ENCODE peak calls at places on chromosomes 7 and 10, in six cellular contexts. D is sigmoid colon, Y is astrocyte, L is pancreas, U is lung, O is IMR-90. Z is an unnamed sample. For H3K36me3, the result is how much of the 10 kb centered on the place peaks cover.

GRCh38 chr10:132178046-132178445 is 8.7 kb upstream of the DPYSL4 start:
- DNase-seq in O (no peak), Y (no peak), L (no peak), U (no peak), D (no peak), Z (no peak)

GRCh38 chr10:131899695-131900349 is 986 bp upstream of the PPP2R2D start:
- DNase-seq in D (peak), L (no peak), Y (no peak), O (no peak), U (no peak), Z (no peak)

GRCh38 chr10:19819419-19820033 is 3.3 kb downstream of the PLXDC2 start:
- DNase-seq in L (no peak), O (peak), Y (peak), D (no peak), U (no peak), Z (peak)

GRCh38 chr10:69051303-69051702 is 36.6 kb upstream of the SRGN start:
- DNase-seq in D (peak), O (peak), U (no peak), L (peak), Y (no peak), Z (no peak)

GRCh38 chr7:2037805-2038635 is 194.7 kb downstream of the MAD1L1 start:
- DNase-seq in O (peak), Y (peak), L (peak), U (no peak), D (peak), Z (no peak)

GRCh38 chr7:147400221-147400689 is 1190.3 kb upstream of the C7orf33 start:
- DNase-seq in O (peak), Y (peak), L (no peak), U (no peak), D (no peak), Z (no peak)

GRCh38 chr10:73083234-73083633 is 13.4 kb downstream of the P4HA1 start:
- DNase-seq in D (no peak), L (no peak), Y (peak), O (peak), U (no peak), Z (no peak)

GRCh38 chr7:29494350-29494749 is 69.3 kb upstream of the PRR15 start:
- DNase-seq in U (no peak), Y (peak), O (no peak), L (no peak), D (no peak), Z (no peak)

GRCh38 chr7:75920431-75921161 is 5.6 kb downstream of the POR start:
- DNase-seq in Y (peak), O (no peak), U (no peak), D (no peak), L (no peak), Z (no peak)

GRCh38 chr10:66246177-66246576 is 679.7 kb upstream of the LRRTM3 start:
- DNase-seq in O (no peak), D (no peak), U (no peak), Y (no peak), L (no peak), Z (no peak)

GRCh38 chr10:84525120-84525806 is 196.9 kb downstream of the CCSER2 start:
- DNase-seq in L (no peak), D (no peak), U (no peak), Y (peak), O (no peak), Z (peak)

GRCh38 chr7:123816916-123817315 is 28.1 kb upstream of the HYAL4 start:
- DNase-seq in D (no peak), Y (no peak), L (no peak), U (no peak), O (no peak), Z (no peak)

GRCh38 chr10:42809670-42810069 is 27.1 kb downstream of the BMS1 start:
- DNase-seq in Y (no peak), U (no peak), O (no peak), D (no peak), L (no peak), Z (no peak)

GRCh38 chr10:19702215-19702614 is 114.0 kb upstream of the PLXDC2 start:
- DNase-seq in U (no peak), L (no peak), Y (peak), O (peak), D (no peak), Z (peak)

GRCh38 chr7:78912781-78913180 is 540.7 kb downstream of the MAGI2 start:
- DNase-seq in U (no peak), Y (no peak), O (peak), L (no peak), D (no peak), Z (peak)

GRCh38 chr7:121021266-121021969 is 32.9 kb downstream of the CPED1 start:
- DNase-seq in Y (no peak), D (no peak), O (no peak), L (no peak), U (no peak), Z (no peak)

GRCh38 chr7:36117201-36117840 is 35.7 kb upstream of the EEPD1 start:
- DNase-seq in L (no peak), U (no peak), D (no peak), Y (no peak), O (no peak), Z (no peak)

GRCh38 chr10:119301397-119301796 is 94.0 kb downstream of the GRK5 start:
- DNase-seq in L (no peak), O (peak), D (no peak), Y (no peak), U (no peak), Z (no peak)

GRCh38 chr10:80459047-80459865 is 5.1 kb downstream of the TSPAN14 start:
- DNase-seq in L (peak), Y (peak), U (peak), D (peak), O (no peak), Z (peak)
- H3K4me3 ChIP-seq in L (no peak), Y (no peak), U (peak), D (no peak), O (no peak), Z (peak)

GRCh38 chr10:98433371-98433770 is 13.4 kb downstream of the HPS1 start:
- DNase-seq in U (no peak), O (no peak), Y (no peak), D (no peak), L (no peak), Z (no peak)

GRCh38 chr10:98436704-98437103 is 10.0 kb downstream of the HPS1 start:
- DNase-seq in Y (no peak), U (no peak), O (no peak), L (no peak), D (no peak), Z (no peak)

GRCh38 chr10:98432330-98432729 is 14.4 kb downstream of the HPS1 start:
- DNase-seq in L (no peak), O (no peak), D (no peak), U (no peak), Y (no peak), Z (no peak)

GRCh38 chr10:98435178-98435577 is 11.6 kb downstream of the HPS1 start:
- DNase-seq in O (no peak), Y (no peak), D (no peak), U (no peak), L (no peak), Z (no peak)

DNA sequence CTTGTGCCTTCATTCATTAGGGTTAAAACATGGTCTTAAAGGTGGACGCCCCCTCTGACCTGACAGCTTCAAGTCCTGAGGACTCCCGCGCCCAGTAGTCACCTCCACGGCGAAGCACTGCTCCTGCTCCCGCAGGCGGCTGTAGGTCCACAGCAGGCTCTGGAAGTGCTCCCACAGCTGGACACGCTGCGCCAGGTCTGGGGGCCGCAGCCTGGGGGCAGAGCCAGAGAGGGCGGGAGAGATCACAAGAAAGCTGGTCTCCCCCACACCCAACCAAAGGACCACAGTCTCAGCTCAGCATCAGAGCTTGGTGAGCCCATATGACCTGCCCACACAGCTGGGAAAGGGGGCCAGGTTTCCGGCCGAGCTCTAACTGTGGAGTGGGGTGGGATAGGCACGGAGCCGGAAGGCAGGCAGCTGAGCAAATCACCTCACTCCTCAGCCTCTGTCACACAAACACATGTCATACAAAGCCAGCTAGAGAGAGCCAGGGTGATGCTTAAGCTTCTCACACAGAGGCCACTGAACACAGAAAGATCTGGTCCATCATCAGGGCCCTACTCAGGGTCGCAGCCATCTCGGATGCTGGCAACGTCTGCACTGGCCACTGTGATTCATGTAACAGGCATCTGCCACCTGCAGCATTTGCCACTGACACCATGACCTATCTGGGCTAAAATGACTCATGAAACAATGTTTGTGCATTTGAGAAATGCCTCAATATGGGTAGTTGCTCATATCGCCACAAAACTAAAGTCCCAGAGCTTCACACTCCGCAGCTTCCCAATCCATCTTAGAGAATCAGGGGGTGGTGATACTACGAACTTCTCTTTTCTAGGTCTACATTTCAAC is 12.6 kb downstream of the HPS1 start:
- DNase-seq in U (no peak), L (no peak), O (peak), D (peak), Y (peak), Z (no peak)
- H3K36me3 ChIP-seq in U (under half), L (half or more), O (half or more), D (half or more), Y (under half), Z (under half)

DNA sequence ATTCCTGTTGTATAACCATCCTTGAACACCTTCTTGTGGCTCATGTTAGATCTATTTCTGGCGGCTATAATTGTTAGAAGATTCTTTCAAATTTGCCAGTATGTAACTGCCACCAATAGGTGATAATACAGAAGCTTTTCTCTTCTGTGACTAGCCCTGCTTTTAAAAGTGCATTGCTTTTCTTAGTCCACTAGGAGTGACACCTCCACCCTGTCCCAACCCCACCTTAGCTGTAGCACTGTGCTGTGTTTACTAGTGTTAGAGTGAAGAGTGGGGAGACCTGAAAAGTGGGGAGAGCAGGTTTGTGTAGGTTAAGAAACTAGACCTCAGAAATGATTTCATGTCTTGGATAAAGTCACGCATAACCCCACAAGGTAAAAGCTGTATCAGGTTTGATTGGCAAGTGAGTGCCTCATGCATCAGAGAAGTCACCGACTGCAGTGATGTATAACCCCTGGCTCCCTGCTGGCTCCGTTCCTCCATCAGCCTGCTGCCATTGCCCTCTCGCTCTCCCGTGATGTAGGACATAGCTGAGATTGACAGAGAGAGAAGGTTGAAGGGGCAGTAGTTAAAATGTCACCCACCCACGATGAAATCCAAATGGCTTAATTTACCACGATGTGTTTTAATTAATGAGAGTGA is 12.5 kb downstream of the NPVF start:
- DNase-seq in U (no peak), O (no peak), L (no peak), Y (no peak), D (no peak), Z (no peak)
- TF ChIP-seq CTCF in U (no peak), O (no peak), L (no peak), Y (no peak), D (no peak), Z (no peak)

GRCh38 chr10:58512470-58513188 is at the start of gene BICC1:
- DNase-seq in U (no peak), D (peak), Y (peak), O (peak), L (peak), Z (peak)
- H3K4me3 ChIP-seq in U (peak), D (peak), Y (peak), O (peak), L (peak), Z (peak)

GRCh38 chr10:125407557-125407956 is 247.2 kb upstream of the CTBP2 start:
- DNase-seq in O (no peak), Y (no peak), D (no peak), L (no peak), U (no peak), Z (no peak)

GRCh38 chr10:125414998-125415397 is 254.6 kb upstream of the CTBP2 start:
- DNase-seq in U (no peak), Y (no peak), O (peak), L (no peak), D (no peak), Z (peak)

GRCh38 chr10:125409756-125410155 is 249.4 kb upstream of the CTBP2 start:
- DNase-seq in L (no peak), U (no peak), O (no peak), D (no peak), Y (no peak), Z (peak)

GRCh38 chr10:125415964-125416363 is 255.6 kb upstream of the CTBP2 start:
- DNase-seq in Y (no peak), L (no peak), D (no peak), U (no peak), O (no peak), Z (no peak)

DNA sequence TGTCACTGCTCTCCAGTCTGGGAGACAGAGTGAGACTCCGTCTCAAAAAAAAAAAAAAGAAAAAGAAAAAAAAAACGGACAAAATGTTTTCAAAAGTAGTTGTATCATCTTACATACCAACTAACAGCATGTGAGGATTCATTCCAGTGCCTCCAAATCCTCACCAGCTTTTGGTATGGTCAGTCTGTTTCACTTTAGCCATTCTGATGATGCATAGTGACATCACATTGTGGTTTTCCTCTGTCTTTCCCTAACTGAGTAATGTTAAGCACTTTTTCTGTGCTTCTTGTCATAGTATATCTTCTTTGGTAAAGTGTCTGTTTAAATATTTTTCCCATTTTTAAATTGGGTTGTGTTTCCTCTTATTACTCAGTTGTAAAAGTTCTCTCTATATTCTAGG is 251.4 kb upstream of the CTBP2 start:
- DNase-seq in U (no peak), D (no peak), L (no peak), O (peak), Y (peak), Z (peak)
- H3K36me3 ChIP-seq in U (under half), D (under half), L (under half), O (under half), Y (under half), Z (under half)